ENCODE peak calls at places on chromosomes 5 and 9, in nine cellular contexts. One of them, this sample, is unnamed.
A peak's percentile ranks its signal among the peaks of the same experiment; 100 is the strongest.

GRCh38 chr9:133078486-133078885 is 16.7 kb downstream of the CEL start:
- DNase-seq in posterior vena cava: no peak
- DNase-seq in M059J: no peak
- DNase-seq in head of caudate nucleus: no peak
- DNase-seq in stimulated activated CD4-positive, alpha-beta T cell treated with anti-CD3 and anti-CD28 coated beads, TNF-alpha, amount 100 ng/mL, for 24 hours: no peak
- DNase-seq in stomach: no peak
- DNase-seq in ELF-1: no peak
- DNase-seq in heart left ventricle: no peak
- DNase-seq in mesothelial cell of epicardium: no peak
- DNase-seq in this sample: no peak

GRCh38 chr9:79489241-79490000 is 82.3 kb upstream of the TLE4 start:
- DNase-seq in posterior vena cava: peak; percentile 76
- DNase-seq in M059J: peak; percentile 99
- DNase-seq in head of caudate nucleus: peak; percentile 67
- DNase-seq in stimulated activated CD4-positive, alpha-beta T cell treated with anti-CD3 and anti-CD28 coated beads, TNF-alpha, amount 100 ng/mL, for 24 hours: no peak
- DNase-seq in stomach: no peak
- DNase-seq in ELF-1: peak; percentile 65
- DNase-seq in heart left ventricle: no peak
- DNase-seq in mesothelial cell of epicardium: no peak
- DNase-seq in this sample: peak; percentile 65

GRCh38 chr5:776862-777711 is 7.4 kb downstream of the ZDHHC11B start:
- DNase-seq in posterior vena cava: peak; percentile 84
- DNase-seq in M059J: no peak
- DNase-seq in head of caudate nucleus: no peak
- DNase-seq in stimulated activated CD4-positive, alpha-beta T cell treated with anti-CD3 and anti-CD28 coated beads, TNF-alpha, amount 100 ng/mL, for 24 hours: no peak
- DNase-seq in stomach: no peak
- DNase-seq in ELF-1: peak; percentile 87
- DNase-seq in heart left ventricle: peak; percentile 29
- DNase-seq in mesothelial cell of epicardium: no peak
- DNase-seq in this sample: no peak

GRCh38 chr5:135867599-135867998 is 28.0 kb downstream of the IL9 start:
- DNase-seq in posterior vena cava: no peak
- DNase-seq in M059J: no peak
- DNase-seq in head of caudate nucleus: no peak
- DNase-seq in stimulated activated CD4-positive, alpha-beta T cell treated with anti-CD3 and anti-CD28 coated beads, TNF-alpha, amount 100 ng/mL, for 24 hours: no peak
- DNase-seq in stomach: no peak
- DNase-seq in ELF-1: no peak
- DNase-seq in heart left ventricle: no peak
- DNase-seq in mesothelial cell of epicardium: no peak
- DNase-seq in this sample: no peak

GRCh38 chr5:73312146-73312871 is 136.3 kb downstream of the FOXD1 start:
- DNase-seq in posterior vena cava: no peak
- DNase-seq in M059J: peak; percentile 96
- DNase-seq in head of caudate nucleus: no peak
- DNase-seq in stimulated activated CD4-positive, alpha-beta T cell treated with anti-CD3 and anti-CD28 coated beads, TNF-alpha, amount 100 ng/mL, for 24 hours: no peak
- DNase-seq in stomach: no peak
- DNase-seq in ELF-1: no peak
- DNase-seq in heart left ventricle: no peak
- DNase-seq in mesothelial cell of epicardium: no peak
- DNase-seq in this sample: peak; percentile 82

GRCh38 chr5:96816430-96816939 is 8.7 kb upstream of the ERAP1 start:
- DNase-seq in posterior vena cava: no peak
- DNase-seq in M059J: peak; percentile 75
- DNase-seq in head of caudate nucleus: no peak
- DNase-seq in stimulated activated CD4-positive, alpha-beta T cell treated with anti-CD3 and anti-CD28 coated beads, TNF-alpha, amount 100 ng/mL, for 24 hours: no peak
- DNase-seq in stomach: no peak
- DNase-seq in ELF-1: no peak
- DNase-seq in heart left ventricle: no peak
- DNase-seq in mesothelial cell of epicardium: no peak
- DNase-seq in this sample: peak; percentile 73

GRCh38 chr9:128705051-128705965 is 3.0 kb downstream of the PKN3 start:
- DNase-seq in posterior vena cava: peak; percentile 72
- DNase-seq in M059J: no peak
- DNase-seq in head of caudate nucleus: no peak
- DNase-seq in stimulated activated CD4-positive, alpha-beta T cell treated with anti-CD3 and anti-CD28 coated beads, TNF-alpha, amount 100 ng/mL, for 24 hours: no peak
- DNase-seq in stomach: no peak
- DNase-seq in ELF-1: no peak
- DNase-seq in heart left ventricle: peak; percentile 19
- DNase-seq in mesothelial cell of epicardium: no peak
- DNase-seq in this sample: no peak

GRCh38 chr5:28855631-28856030 is 1817.2 kb upstream of the CDH9 start:
- DNase-seq in posterior vena cava: no peak
- DNase-seq in M059J: no peak
- DNase-seq in head of caudate nucleus: no peak
- DNase-seq in stimulated activated CD4-positive, alpha-beta T cell treated with anti-CD3 and anti-CD28 coated beads, TNF-alpha, amount 100 ng/mL, for 24 hours: no peak
- DNase-seq in stomach: no peak
- DNase-seq in ELF-1: no peak
- DNase-seq in heart left ventricle: no peak
- DNase-seq in mesothelial cell of epicardium: no peak
- DNase-seq in this sample: peak; percentile 2

GRCh38 chr9:14633906-14634565 is 59.2 kb downstream of the ZDHHC21 start:
- DNase-seq in posterior vena cava: peak; percentile 58
- DNase-seq in M059J: no peak
- DNase-seq in head of caudate nucleus: no peak
- DNase-seq in stimulated activated CD4-positive, alpha-beta T cell treated with anti-CD3 and anti-CD28 coated beads, TNF-alpha, amount 100 ng/mL, for 24 hours: no peak
- DNase-seq in stomach: no peak
- DNase-seq in ELF-1: no peak
- DNase-seq in heart left ventricle: no peak
- DNase-seq in mesothelial cell of epicardium: no peak
- DNase-seq in this sample: no peak

GRCh38 chr5:146971401-146971800 is 92.8 kb upstream of the PPP2R2B start:
- DNase-seq in posterior vena cava: no peak
- DNase-seq in M059J: no peak
- DNase-seq in head of caudate nucleus: no peak
- DNase-seq in stimulated activated CD4-positive, alpha-beta T cell treated with anti-CD3 and anti-CD28 coated beads, TNF-alpha, amount 100 ng/mL, for 24 hours: no peak
- DNase-seq in stomach: no peak
- DNase-seq in ELF-1: no peak
- DNase-seq in heart left ventricle: no peak
- DNase-seq in mesothelial cell of epicardium: no peak
- DNase-seq in this sample: no peak

GRCh38 chr5:17216974-17217325 is 481 bp upstream of the BASP1 start:
- DNase-seq in posterior vena cava: no peak
- DNase-seq in M059J: peak; percentile 54
- DNase-seq in head of caudate nucleus: no peak
- DNase-seq in stimulated activated CD4-positive, alpha-beta T cell treated with anti-CD3 and anti-CD28 coated beads, TNF-alpha, amount 100 ng/mL, for 24 hours: no peak
- DNase-seq in stomach: no peak
- DNase-seq in ELF-1: no peak
- DNase-seq in heart left ventricle: no peak
- DNase-seq in mesothelial cell of epicardium: peak; percentile 75
- DNase-seq in this sample: peak; percentile 54

GRCh38 chr5:134851307-134851923 is 5.6 kb downstream of the C5orf24 start:
- DNase-seq in posterior vena cava: no peak
- DNase-seq in M059J: peak; percentile 57
- DNase-seq in head of caudate nucleus: no peak
- DNase-seq in stimulated activated CD4-positive, alpha-beta T cell treated with anti-CD3 and anti-CD28 coated beads, TNF-alpha, amount 100 ng/mL, for 24 hours: no peak
- DNase-seq in stomach: no peak
- DNase-seq in ELF-1: no peak
- DNase-seq in heart left ventricle: no peak
- DNase-seq in mesothelial cell of epicardium: no peak
- DNase-seq in this sample: peak; percentile 44

GRCh38 chr9:87792831-87793288 is 66.9 kb downstream of the CTSL start:
- DNase-seq in posterior vena cava: peak; percentile 95
- DNase-seq in M059J: peak; percentile 93
- DNase-seq in head of caudate nucleus: no peak
- DNase-seq in stimulated activated CD4-positive, alpha-beta T cell treated with anti-CD3 and anti-CD28 coated beads, TNF-alpha, amount 100 ng/mL, for 24 hours: peak; percentile 8
- DNase-seq in stomach: peak; percentile 40
- DNase-seq in ELF-1: peak; percentile 64
- DNase-seq in heart left ventricle: peak; percentile 84
- DNase-seq in mesothelial cell of epicardium: no peak
- DNase-seq in this sample: peak; percentile 28

GRCh38 chr9:72540348-72540873 is 19.0 kb downstream of the TMC1 start:
- DNase-seq in posterior vena cava: no peak
- DNase-seq in M059J: peak; percentile 95
- DNase-seq in head of caudate nucleus: no peak
- DNase-seq in stimulated activated CD4-positive, alpha-beta T cell treated with anti-CD3 and anti-CD28 coated beads, TNF-alpha, amount 100 ng/mL, for 24 hours: no peak
- DNase-seq in stomach: no peak
- DNase-seq in ELF-1: peak; percentile 27
- DNase-seq in heart left ventricle: no peak
- DNase-seq in mesothelial cell of epicardium: no peak
- DNase-seq in this sample: peak; percentile 94

GRCh38 chr9:133490865-133491655 is 12.2 kb upstream of the SLC2A6 start:
- DNase-seq in posterior vena cava: peak; percentile 73
- DNase-seq in M059J: no peak
- DNase-seq in head of caudate nucleus: no peak
- DNase-seq in stimulated activated CD4-positive, alpha-beta T cell treated with anti-CD3 and anti-CD28 coated beads, TNF-alpha, amount 100 ng/mL, for 24 hours: no peak
- DNase-seq in stomach: no peak
- DNase-seq in ELF-1: no peak
- DNase-seq in heart left ventricle: peak; percentile 20
- DNase-seq in mesothelial cell of epicardium: no peak
- DNase-seq in this sample: no peak

GRCh38 chr5:146538441-146538840 is 22.5 kb upstream of the GPR151 start:
- DNase-seq in posterior vena cava: no peak
- DNase-seq in M059J: no peak
- DNase-seq in head of caudate nucleus: no peak
- DNase-seq in stimulated activated CD4-positive, alpha-beta T cell treated with anti-CD3 and anti-CD28 coated beads, TNF-alpha, amount 100 ng/mL, for 24 hours: no peak
- DNase-seq in stomach: no peak
- DNase-seq in ELF-1: no peak
- DNase-seq in heart left ventricle: no peak
- DNase-seq in mesothelial cell of epicardium: no peak
- DNase-seq in this sample: no peak

GRCh38 chr9:70924380-70924779 is 197.0 kb downstream of the TRPM3 start:
- DNase-seq in posterior vena cava: no peak
- DNase-seq in M059J: peak; percentile 37
- DNase-seq in head of caudate nucleus: no peak
- DNase-seq in stimulated activated CD4-positive, alpha-beta T cell treated with anti-CD3 and anti-CD28 coated beads, TNF-alpha, amount 100 ng/mL, for 24 hours: no peak
- DNase-seq in stomach: no peak
- DNase-seq in ELF-1: no peak
- DNase-seq in heart left ventricle: no peak
- DNase-seq in mesothelial cell of epicardium: no peak
- DNase-seq in this sample: peak; percentile 34

GRCh38 chr5:169763437-169764301 is 126.6 kb downstream of the DOCK2 start:
- DNase-seq in posterior vena cava: no peak
- DNase-seq in M059J: peak; percentile 40
- DNase-seq in head of caudate nucleus: no peak
- DNase-seq in stimulated activated CD4-positive, alpha-beta T cell treated with anti-CD3 and anti-CD28 coated beads, TNF-alpha, amount 100 ng/mL, for 24 hours: no peak
- DNase-seq in stomach: no peak
- DNase-seq in ELF-1: no peak
- DNase-seq in heart left ventricle: no peak
- DNase-seq in mesothelial cell of epicardium: no peak
- DNase-seq in this sample: peak; percentile 79

GRCh38 chr5:168947212-168947868 is 353.6 kb downstream of the SLIT3 start:
- DNase-seq in posterior vena cava: no peak
- DNase-seq in M059J: peak; percentile 35
- DNase-seq in head of caudate nucleus: peak; percentile 30
- DNase-seq in stimulated activated CD4-positive, alpha-beta T cell treated with anti-CD3 and anti-CD28 coated beads, TNF-alpha, amount 100 ng/mL, for 24 hours: no peak
- DNase-seq in stomach: peak; percentile 59
- DNase-seq in ELF-1: peak; percentile 82
- DNase-seq in heart left ventricle: peak; percentile 37
- DNase-seq in mesothelial cell of epicardium: peak; percentile 40
- DNase-seq in this sample: peak; percentile 35

GRCh38 chr5:74973694-74974093 is 78.7 kb downstream of the GCNT4 start:
- DNase-seq in posterior vena cava: no peak
- DNase-seq in M059J: no peak
- DNase-seq in head of caudate nucleus: no peak
- DNase-seq in stimulated activated CD4-positive, alpha-beta T cell treated with anti-CD3 and anti-CD28 coated beads, TNF-alpha, amount 100 ng/mL, for 24 hours: no peak
- DNase-seq in stomach: no peak
- DNase-seq in ELF-1: no peak
- DNase-seq in heart left ventricle: no peak
- DNase-seq in mesothelial cell of epicardium: no peak
- DNase-seq in this sample: no peak

GRCh38 chr9:128438343-128439109 is 17.3 kb upstream of the ODF2 start:
- DNase-seq in posterior vena cava: peak; percentile 96
- DNase-seq in M059J: peak; percentile 74
- DNase-seq in head of caudate nucleus: peak; percentile 73
- DNase-seq in stimulated activated CD4-positive, alpha-beta T cell treated with anti-CD3 and anti-CD28 coated beads, TNF-alpha, amount 100 ng/mL, for 24 hours: peak; percentile 71
- DNase-seq in stomach: peak; percentile 89
- DNase-seq in ELF-1: peak; percentile 92
- DNase-seq in heart left ventricle: peak; percentile 87
- DNase-seq in mesothelial cell of epicardium: peak; percentile 77
- DNase-seq in this sample: peak; percentile 77

GRCh38 chr5:74026310-74026709 is 400.3 kb downstream of the ARHGEF28 start:
- DNase-seq in posterior vena cava: no peak
- DNase-seq in M059J: no peak
- DNase-seq in head of caudate nucleus: no peak
- DNase-seq in stimulated activated CD4-positive, alpha-beta T cell treated with anti-CD3 and anti-CD28 coated beads, TNF-alpha, amount 100 ng/mL, for 24 hours: no peak
- DNase-seq in stomach: no peak
- DNase-seq in ELF-1: no peak
- DNase-seq in heart left ventricle: no peak
- DNase-seq in mesothelial cell of epicardium: no peak
- DNase-seq in this sample: no peak

GRCh38 chr5:112338681-112339337 is 80.3 kb downstream of the EPB41L4A start:
- DNase-seq in posterior vena cava: no peak
- DNase-seq in M059J: peak; percentile 32
- DNase-seq in head of caudate nucleus: no peak
- DNase-seq in stimulated activated CD4-positive, alpha-beta T cell treated with anti-CD3 and anti-CD28 coated beads, TNF-alpha, amount 100 ng/mL, for 24 hours: no peak
- DNase-seq in stomach: no peak
- DNase-seq in ELF-1: peak; percentile 27
- DNase-seq in heart left ventricle: no peak
- DNase-seq in mesothelial cell of epicardium: no peak
- DNase-seq in this sample: peak; percentile 7

GRCh38 chr5:83721878-83722779 is 1.5 kb upstream of the HAPLN1 start:
- DNase-seq in posterior vena cava: peak; percentile 89
- DNase-seq in M059J: peak; percentile 80
- DNase-seq in head of caudate nucleus: peak; percentile 82
- DNase-seq in stimulated activated CD4-positive, alpha-beta T cell treated with anti-CD3 and anti-CD28 coated beads, TNF-alpha, amount 100 ng/mL, for 24 hours: no peak
- DNase-seq in stomach: peak; percentile 49
- DNase-seq in ELF-1: peak; percentile 94
- DNase-seq in heart left ventricle: peak; percentile 47
- DNase-seq in mesothelial cell of epicardium: peak; percentile 55
- DNase-seq in this sample: peak; percentile 77

GRCh38 chr5:41831155-41831554 is 39.1 kb downstream of the OXCT1 start:
- DNase-seq in posterior vena cava: no peak
- DNase-seq in M059J: no peak
- DNase-seq in head of caudate nucleus: no peak
- DNase-seq in stimulated activated CD4-positive, alpha-beta T cell treated with anti-CD3 and anti-CD28 coated beads, TNF-alpha, amount 100 ng/mL, for 24 hours: no peak
- DNase-seq in stomach: no peak
- DNase-seq in ELF-1: peak; percentile 4
- DNase-seq in heart left ventricle: no peak
- DNase-seq in mesothelial cell of epicardium: no peak
- DNase-seq in this sample: no peak

GRCh38 chr5:97383996-97384395 is 200.9 kb upstream of the RIOK2 start:
- DNase-seq in posterior vena cava: no peak
- DNase-seq in M059J: peak; percentile 36
- DNase-seq in head of caudate nucleus: no peak
- DNase-seq in stimulated activated CD4-positive, alpha-beta T cell treated with anti-CD3 and anti-CD28 coated beads, TNF-alpha, amount 100 ng/mL, for 24 hours: no peak
- DNase-seq in stomach: no peak
- DNase-seq in ELF-1: no peak
- DNase-seq in heart left ventricle: no peak
- DNase-seq in mesothelial cell of epicardium: no peak
- DNase-seq in this sample: peak; percentile 19

GRCh38 chr5:1268666-1269065 is 26.2 kb downstream of the TERT start:
- DNase-seq in posterior vena cava: no peak
- DNase-seq in M059J: no peak
- DNase-seq in head of caudate nucleus: no peak
- DNase-seq in stimulated activated CD4-positive, alpha-beta T cell treated with anti-CD3 and anti-CD28 coated beads, TNF-alpha, amount 100 ng/mL, for 24 hours: no peak
- DNase-seq in stomach: no peak
- DNase-seq in ELF-1: no peak
- DNase-seq in heart left ventricle: no peak
- DNase-seq in mesothelial cell of epicardium: no peak
- DNase-seq in this sample: no peak

GRCh38 chr9:110016340-110016739 is 191.6 kb downstream of the C9orf152 start:
- DNase-seq in posterior vena cava: no peak
- DNase-seq in M059J: peak; percentile 90
- DNase-seq in head of caudate nucleus: no peak
- DNase-seq in stimulated activated CD4-positive, alpha-beta T cell treated with anti-CD3 and anti-CD28 coated beads, TNF-alpha, amount 100 ng/mL, for 24 hours: no peak
- DNase-seq in stomach: no peak
- DNase-seq in ELF-1: no peak
- DNase-seq in heart left ventricle: no peak
- DNase-seq in mesothelial cell of epicardium: no peak
- DNase-seq in this sample: peak; percentile 15

GRCh38 chr5:956941-957729 is 51.5 kb upstream of the NKD2 start:
- DNase-seq in posterior vena cava: peak; percentile 83
- DNase-seq in M059J: peak; percentile 99
- DNase-seq in head of caudate nucleus: no peak
- DNase-seq in stimulated activated CD4-positive, alpha-beta T cell treated with anti-CD3 and anti-CD28 coated beads, TNF-alpha, amount 100 ng/mL, for 24 hours: no peak
- DNase-seq in stomach: no peak
- DNase-seq in ELF-1: peak; percentile 66
- DNase-seq in heart left ventricle: peak; percentile 37
- DNase-seq in mesothelial cell of epicardium: no peak
- DNase-seq in this sample: peak; percentile 99

GRCh38 chr5:14444161-14444560 is 137.4 kb upstream of the OTULINL start:
- DNase-seq in posterior vena cava: no peak
- DNase-seq in M059J: peak; percentile 24
- DNase-seq in head of caudate nucleus: no peak
- DNase-seq in stimulated activated CD4-positive, alpha-beta T cell treated with anti-CD3 and anti-CD28 coated beads, TNF-alpha, amount 100 ng/mL, for 24 hours: no peak
- DNase-seq in stomach: no peak
- DNase-seq in ELF-1: no peak
- DNase-seq in heart left ventricle: no peak
- DNase-seq in mesothelial cell of epicardium: no peak
- DNase-seq in this sample: no peak

GRCh38 chr5:160230686-160231527 is 1.6 kb downstream of the FABP6 start:
- DNase-seq in posterior vena cava: no peak
- DNase-seq in M059J: peak; percentile 97
- DNase-seq in head of caudate nucleus: no peak
- DNase-seq in stimulated activated CD4-positive, alpha-beta T cell treated with anti-CD3 and anti-CD28 coated beads, TNF-alpha, amount 100 ng/mL, for 24 hours: no peak
- DNase-seq in stomach: no peak
- DNase-seq in ELF-1: no peak
- DNase-seq in heart left ventricle: no peak
- DNase-seq in mesothelial cell of epicardium: no peak
- DNase-seq in this sample: no peak

This sample was measured in myocyte.